ENCODE peak calls at places on chromosomes 5 and 9, in six cellular contexts. J is cardiac muscle cell, V is testis, U is spleen, W is ascending aorta, T is tibial nerve. Z is an unnamed sample.

GRCh38 chr5:38515648-38516047 is 40.8 kb downstream of the LIFR start:
- DNase-seq in J (peak; percentile 61), V (peak; percentile 67), U (no peak), W (no peak), T (no peak), Z (no peak)

GRCh38 chr9:124390812-124391658 is 24.2 kb downstream of the PSMB7 start:
- DNase-seq in J (no peak), V (no peak), U (no peak), W (no peak), T (no peak), Z (no peak)

GRCh38 chr9:138077898-138078540 is 200.4 kb downstream of the CACNA1B start:
- DNase-seq in J (no peak), V (peak; percentile 3), U (peak; percentile 36), W (no peak), T (no peak), Z (peak; percentile 23)

GRCh38 chr5:142568996-142569335 is 116.9 kb downstream of the FGF1 start:
- DNase-seq in J (no peak), V (no peak), U (no peak), W (no peak), T (no peak), Z (no peak)

GRCh38 chr5:93576015-93576414 is 5.0 kb downstream of the NR2F1-AS1 start:
- DNase-seq in J (no peak), V (no peak), U (no peak), W (no peak), T (no peak), Z (no peak)

GRCh38 chr9:126763130-126763764 is 41.6 kb upstream of the ZBTB43 start:
- DNase-seq in J (no peak), V (peak; percentile 64), U (no peak), W (no peak), T (no peak), Z (no peak)

GRCh38 chr5:73157399-73158303 is 15.3 kb upstream of the TMEM174 start:
- DNase-seq in J (no peak), V (no peak), U (no peak), W (no peak), T (no peak), Z (no peak)

GRCh38 chr5:68683632-68684035 is 410.2 kb upstream of the SLC30A5 start:
- DNase-seq in J (peak; percentile 94), V (no peak), U (no peak), W (no peak), T (no peak), Z (no peak)

GRCh38 chr5:141094481-141095262 is at the start of gene PCDHB2:
- DNase-seq in J (peak; percentile 6), V (peak; percentile 89), U (no peak), W (no peak), T (no peak), Z (no peak)

GRCh38 chr9:16282216-16282615 is 588.3 kb downstream of the BNC2 start:
- DNase-seq in J (peak; percentile 29), V (no peak), U (no peak), W (no peak), T (no peak), Z (no peak)

GRCh38 chr5:81776258-81776657 is 25.4 kb upstream of the SSBP2 start:
- DNase-seq in J (no peak), V (no peak), U (no peak), W (no peak), T (no peak), Z (no peak)

GRCh38 chr5:68848086-68848485 is 245.7 kb upstream of the SLC30A5 start:
- DNase-seq in J (no peak), V (no peak), U (no peak), W (no peak), T (no peak), Z (no peak)

DNA sequence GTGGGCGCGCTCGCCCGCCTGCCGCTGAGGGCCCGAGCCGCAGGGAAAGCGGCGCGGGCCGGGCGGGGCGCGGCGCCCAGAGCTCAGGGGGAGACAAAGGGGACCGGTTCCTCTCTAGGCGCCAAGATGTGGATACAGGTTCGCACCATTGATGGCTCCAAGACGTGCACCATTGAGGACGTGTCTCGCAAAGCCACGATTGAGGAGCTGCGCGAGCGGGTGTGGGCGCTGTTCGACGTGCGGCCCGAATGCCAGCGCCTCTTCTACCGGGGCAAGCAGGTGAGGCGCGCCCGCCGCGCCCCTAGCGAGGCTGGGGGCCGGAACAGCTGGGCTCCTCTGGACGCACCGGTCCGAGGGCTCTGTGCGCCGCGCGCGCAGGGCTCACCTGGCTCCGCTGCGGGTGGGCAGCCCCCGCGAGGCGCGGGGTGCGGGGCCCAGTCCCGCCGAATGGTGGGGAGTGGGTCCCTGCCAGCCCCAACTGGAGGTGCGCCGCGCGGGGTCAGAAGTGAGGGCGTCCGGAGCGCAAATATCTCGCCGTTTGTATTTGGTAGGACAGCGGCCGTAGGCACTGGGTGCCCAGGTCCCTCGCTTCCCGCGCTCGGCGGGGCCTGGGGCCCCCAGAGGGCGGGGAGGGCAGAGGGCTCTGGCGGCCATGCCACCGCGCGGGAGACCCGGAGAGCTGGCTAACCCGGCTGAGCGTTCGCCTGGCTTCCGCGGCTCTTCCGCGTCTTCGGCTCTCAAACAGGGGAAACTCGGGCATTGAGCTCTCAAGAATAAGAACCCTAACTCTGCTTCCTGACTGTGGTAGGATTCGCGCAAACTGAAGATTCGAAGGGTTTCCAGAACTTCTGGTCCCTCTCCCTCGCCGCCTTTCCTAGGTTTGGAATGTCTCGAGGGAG is 615 bp downstream of the UHRF2 start:
- DNase-seq in J (no peak), V (peak; percentile 48), U (peak; percentile 93), W (no peak), T (no peak), Z (peak; percentile 76)
- H3K4me1 ChIP-seq in J (peaks cover 13% of the 10 kb centered on the region), V (peaks cover 9% of the 10 kb centered on the region), U (peaks cover 34% of the 10 kb centered on the region), W (peaks cover 6% of the 10 kb centered on the region), T (peaks cover 46% of the 10 kb centered on the region), Z (peaks cover 25% of the 10 kb centered on the region)

DNA sequence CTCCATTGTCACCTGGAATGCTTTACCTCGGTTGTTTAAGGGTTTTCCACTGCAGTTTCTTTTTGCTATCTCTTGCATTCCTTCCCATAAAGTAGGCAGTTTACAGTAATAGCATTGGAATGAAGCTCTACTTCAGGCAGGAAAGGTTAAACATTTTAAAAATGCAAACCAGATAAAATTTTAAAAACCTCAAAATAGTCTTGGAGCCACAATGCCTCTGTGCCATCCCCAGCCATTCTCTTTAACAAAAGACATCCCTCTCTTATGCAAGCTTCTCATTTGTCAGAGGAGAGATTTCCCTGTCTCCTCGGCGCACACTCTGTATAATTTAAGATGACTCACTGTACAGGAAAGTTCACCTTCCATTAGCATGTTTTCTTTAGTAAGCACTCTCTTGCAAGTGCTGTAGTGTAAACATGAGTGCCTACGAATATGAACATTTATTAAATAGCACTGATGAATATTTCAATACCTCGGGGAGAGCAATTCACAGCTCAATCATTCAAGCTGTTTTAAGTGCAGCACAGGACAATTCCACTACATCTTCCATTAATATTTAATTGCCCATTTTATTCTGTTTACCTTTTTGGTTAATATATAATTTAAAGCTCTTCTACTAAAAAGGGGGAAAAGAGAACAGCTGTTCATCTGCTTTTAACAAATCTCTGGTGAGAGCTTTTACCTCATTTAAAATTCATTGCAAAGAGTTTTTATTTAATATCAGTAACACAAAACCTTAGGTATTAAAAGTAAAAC is 343.6 kb downstream of the SPATA31D1 start:
- DNase-seq in J (peak; percentile 85), V (no peak), U (no peak), W (no peak), T (no peak), Z (no peak)
- H3K4me3 ChIP-seq in J (no peak overlapping the region), V (no peak overlapping the region), U (no peak overlapping the region), W (no peak overlapping the region), T (no peak overlapping the region), Z (no peak overlapping the region)

DNA sequence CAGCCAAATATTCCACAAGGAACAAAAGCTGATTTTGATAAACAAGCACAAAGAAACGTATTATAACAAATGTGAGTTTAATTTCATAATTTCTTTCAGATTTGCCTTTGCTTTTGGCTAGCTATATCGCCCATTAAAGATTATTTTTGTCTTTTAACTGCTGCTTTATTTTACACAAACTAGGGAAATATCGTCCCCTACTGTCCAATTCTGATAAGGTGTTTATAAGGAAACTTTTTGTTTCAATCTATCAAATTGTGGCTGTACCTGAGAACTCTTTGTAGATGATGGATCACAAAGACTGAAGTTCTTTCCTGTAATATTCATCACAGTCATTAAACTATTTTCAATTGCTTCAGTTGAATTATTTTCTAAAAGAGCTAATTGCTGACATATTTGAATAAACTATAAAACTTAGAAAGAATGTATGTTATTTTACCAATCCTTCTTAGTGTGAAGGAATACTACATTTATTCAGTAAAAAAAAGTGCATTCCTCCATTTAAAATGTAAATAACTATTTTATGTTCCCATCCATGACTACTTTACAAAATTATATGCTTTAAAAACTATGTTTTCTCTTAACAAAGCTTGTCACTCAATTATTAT is 431.3 kb upstream of the ITGA1 start:
- DNase-seq in J (peak; percentile 7), V (no peak), U (no peak), W (no peak), T (no peak), Z (no peak)
- TF ChIP-seq CTCF in J (peak; percentile 39), V (no peak), U (no peak), W (peak; percentile 7), T (peak; percentile 50), Z (peak; percentile 47)

DNA sequence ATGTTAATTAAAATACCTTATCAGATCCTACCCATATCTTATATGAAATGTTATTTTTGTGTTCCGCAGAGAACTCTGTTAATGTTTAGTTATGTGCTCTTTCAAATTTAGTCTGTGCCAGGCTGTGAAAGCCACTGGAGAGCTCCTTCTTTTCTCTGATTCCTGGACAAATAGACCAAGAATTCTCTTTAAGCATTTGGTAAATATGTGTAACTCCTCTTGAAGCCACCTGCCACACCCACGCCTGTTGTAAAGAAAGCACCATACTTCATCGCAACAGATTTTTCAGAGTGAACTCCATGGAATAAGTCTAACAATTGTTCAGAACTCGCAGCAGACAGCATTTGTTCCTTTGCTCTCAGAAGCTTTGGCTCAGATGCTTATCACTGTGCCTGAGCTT is 301.1 kb downstream of the FAM170A start:
- DNase-seq in J (no peak), V (no peak), U (no peak), W (no peak), T (no peak), Z (no peak)
- H3K4me1 ChIP-seq in J (no peaks in the 10 kb centered on the region), V (no peaks in the 10 kb centered on the region), U (no peaks in the 10 kb centered on the region), W (no peaks in the 10 kb centered on the region), T (no peaks in the 10 kb centered on the region), Z (no peaks in the 10 kb centered on the region)

DNA sequence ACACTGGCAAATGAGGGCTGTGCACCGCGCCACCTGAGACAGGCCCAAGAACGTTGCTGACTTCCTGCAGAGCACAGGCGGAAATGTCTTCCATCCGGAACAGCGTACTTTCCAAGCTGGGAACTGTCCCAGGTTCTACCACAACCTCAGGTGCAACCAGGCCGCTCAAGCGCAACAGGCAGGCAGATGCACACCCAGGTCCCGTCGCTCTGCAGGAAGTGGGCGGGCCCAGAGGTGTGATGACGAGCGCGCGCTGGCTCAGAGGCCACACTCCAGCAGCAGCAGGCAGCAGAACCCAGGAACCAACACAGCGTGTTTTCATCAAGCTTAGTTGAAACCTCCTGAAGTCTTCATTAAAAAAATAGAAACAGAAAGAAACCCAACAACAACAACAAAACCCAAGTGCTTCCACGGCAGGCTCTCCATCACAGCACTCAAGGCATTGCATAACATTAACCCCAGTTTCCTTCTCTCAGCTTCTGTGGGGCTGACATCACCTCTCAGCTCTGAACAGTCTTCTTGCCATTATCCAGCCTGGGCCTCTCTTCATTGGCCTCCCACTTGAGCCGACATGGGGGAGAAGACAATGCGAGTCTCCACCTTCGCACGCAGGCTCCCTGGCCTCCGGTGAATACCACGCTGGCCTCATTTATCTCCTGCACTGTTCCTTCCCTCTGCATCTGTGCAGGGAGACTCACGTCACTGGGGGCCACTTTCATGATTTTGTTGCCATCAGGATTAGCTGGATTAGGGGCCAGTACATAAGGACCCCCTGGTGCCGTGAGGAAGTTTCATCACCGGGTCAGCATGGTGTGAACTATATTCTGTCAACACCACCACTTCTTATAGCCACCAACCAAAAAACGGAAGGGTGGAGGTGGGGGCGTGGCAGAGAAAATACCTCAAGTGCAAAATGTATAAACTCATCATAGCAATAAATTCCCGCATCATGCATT is 22.1 kb downstream of the PTCH1 start:
- DNase-seq in J (no peak), V (peak; percentile 69), U (peak; percentile 94), W (no peak), T (no peak), Z (no peak)
- H3K4me3 ChIP-seq in J (no peak overlapping the region), V (peak overlapping the region; percentile 27), U (no peak overlapping the region), W (no peak overlapping the region), T (no peak overlapping the region), Z (no peak overlapping the region)

GRCh38 chr9:109493648-109494047 is 4.5 kb downstream of the PTPN3 start:
- DNase-seq in J (no peak), V (no peak), U (no peak), W (no peak), T (no peak), Z (no peak)
- TF ChIP-seq CTCF in J (no peak), V (no peak), U (no peak), W (no peak), T (no peak), Z (no peak)

Z was measured in upper lobe of right lung.